ENCODE peak calls at places on chromosomes 4 and X, in eight cellular contexts. T is tibial nerve, W is stomach, S is ovary, N is heart left ventricle, E is IMR-90, Q is HCT116, V is sigmoid colon. K is an unnamed sample.

GRCh38 chr4:185580699-185581098 is 45.4 kb upstream of the PDLIM3 start:
- DNase-seq in T (no peak), W (no peak), S (no peak), N (no peak), E (peak), Q (no peak), V (no peak), K (no peak)

GRCh38 chrX:118226060-118226428 is 109.4 kb upstream of the KLHL13 start:
- DNase-seq in T (no peak), W (no peak), S (no peak), N (no peak), E (no peak), Q (no peak), V (no peak), K (no peak)

GRCh38 chr4:151296227-151296626 is 19.3 kb downstream of the PRSS48 start:
- DNase-seq in T (no peak), W (no peak), S (no peak), N (no peak), E (no peak), Q (no peak), V (no peak), K (no peak)

GRCh38 chr4:137819964-137820383 is 287.7 kb upstream of the PCDH18 start:
- DNase-seq in T (no peak), W (no peak), S (no peak), N (no peak), E (peak), Q (peak), V (no peak), K (peak)

GRCh38 chrX:128365523-128365922 is 313.3 kb upstream of the ACTRT1 start:
- DNase-seq in T (no peak), W (no peak), S (no peak), N (no peak), E (no peak), Q (no peak), V (no peak), K (no peak)

GRCh38 chrX:13473666-13474516 is 95.5 kb upstream of the EGFL6 start:
- DNase-seq in T (no peak), W (no peak), S (no peak), N (no peak), E (peak), Q (no peak), V (no peak), K (no peak)

GRCh38 chr4:55172694-55173287 is 47.4 kb upstream of the KDR start:
- DNase-seq in T (no peak), W (no peak), S (no peak), N (peak), E (no peak), Q (no peak), V (no peak), K (no peak)

GRCh38 chr4:40321671-40322131 is 13.4 kb upstream of the CHRNA9 start:
- DNase-seq in T (no peak), W (no peak), S (no peak), N (no peak), E (peak), Q (no peak), V (no peak), K (no peak)

GRCh38 chr4:94338681-94339351 is 3.8 kb downstream of the HPGDS start:
- DNase-seq in T (no peak), W (no peak), S (no peak), N (no peak), E (no peak), Q (no peak), V (no peak), K (no peak)

GRCh38 chrX:29435396-29435795 is 780.0 kb upstream of the MAGEB2 start:
- DNase-seq in T (no peak), W (no peak), S (no peak), N (no peak), E (peak), Q (no peak), V (no peak), K (no peak)

GRCh38 chr4:11496313-11496956 is 67.7 kb upstream of the HS3ST1 start:
- DNase-seq in T (no peak), W (no peak), S (no peak), N (no peak), E (peak), Q (no peak), V (no peak), K (no peak)

GRCh38 chrX:8189096-8189830 is 18.2 kb upstream of the VCX2 start:
- DNase-seq in T (no peak), W (no peak), S (no peak), N (no peak), E (no peak), Q (no peak), V (no peak), K (no peak)

GRCh38 chr4:151242305-151242704 is 34.7 kb upstream of the PRSS48 start:
- DNase-seq in T (no peak), W (no peak), S (no peak), N (no peak), E (no peak), Q (no peak), V (no peak), K (no peak)

GRCh38 chr4:172163215-172163614 is 350.0 kb downstream of the GALNTL6 start:
- DNase-seq in T (no peak), W (no peak), S (no peak), N (no peak), E (no peak), Q (no peak), V (no peak), K (no peak)

GRCh38 chrX:49041683-49042529 is 1.3 kb downstream of the TFE3 start:
- DNase-seq in T (no peak), W (no peak), S (no peak), N (no peak), E (peak), Q (no peak), V (no peak), K (no peak)

GRCh38 chr4:184292877-184293276 is 75.2 kb upstream of the ENPP6 start:
- DNase-seq in T (no peak), W (no peak), S (no peak), N (no peak), E (no peak), Q (no peak), V (no peak), K (no peak)

GRCh38 chrX:1394731-1395501 is 3.0 kb upstream of the SLC25A6 start:
- DNase-seq in T (no peak), W (no peak), S (peak), N (peak), E (no peak), Q (no peak), V (peak), K (no peak)
- TF ChIP-seq POLR2A in T (no peak), W (no peak), S (no peak), N (no peak), E (no peak), Q (no peak), V (no peak), K (no peak)

GRCh38 chrX:121635141-121635540 is 587.7 kb downstream of the GLUD2 start:
- DNase-seq in T (no peak), W (no peak), S (no peak), N (no peak), E (no peak), Q (no peak), V (no peak), K (no peak)
- TF ChIP-seq POLR2A in T (no peak), W (no peak), S (no peak), N (no peak), E (no peak), Q (no peak), V (no peak), K (no peak)

GRCh38 chr4:123340381-123340701 is 56.3 kb upstream of the SPRY1 start:
- DNase-seq in T (no peak), W (no peak), S (no peak), N (peak), E (peak), Q (peak), V (no peak), K (peak)
- TF ChIP-seq POLR2A in T (no peak), W (no peak), S (no peak), N (peak), E (no peak), Q (no peak), V (no peak), K (no peak)

DNA sequence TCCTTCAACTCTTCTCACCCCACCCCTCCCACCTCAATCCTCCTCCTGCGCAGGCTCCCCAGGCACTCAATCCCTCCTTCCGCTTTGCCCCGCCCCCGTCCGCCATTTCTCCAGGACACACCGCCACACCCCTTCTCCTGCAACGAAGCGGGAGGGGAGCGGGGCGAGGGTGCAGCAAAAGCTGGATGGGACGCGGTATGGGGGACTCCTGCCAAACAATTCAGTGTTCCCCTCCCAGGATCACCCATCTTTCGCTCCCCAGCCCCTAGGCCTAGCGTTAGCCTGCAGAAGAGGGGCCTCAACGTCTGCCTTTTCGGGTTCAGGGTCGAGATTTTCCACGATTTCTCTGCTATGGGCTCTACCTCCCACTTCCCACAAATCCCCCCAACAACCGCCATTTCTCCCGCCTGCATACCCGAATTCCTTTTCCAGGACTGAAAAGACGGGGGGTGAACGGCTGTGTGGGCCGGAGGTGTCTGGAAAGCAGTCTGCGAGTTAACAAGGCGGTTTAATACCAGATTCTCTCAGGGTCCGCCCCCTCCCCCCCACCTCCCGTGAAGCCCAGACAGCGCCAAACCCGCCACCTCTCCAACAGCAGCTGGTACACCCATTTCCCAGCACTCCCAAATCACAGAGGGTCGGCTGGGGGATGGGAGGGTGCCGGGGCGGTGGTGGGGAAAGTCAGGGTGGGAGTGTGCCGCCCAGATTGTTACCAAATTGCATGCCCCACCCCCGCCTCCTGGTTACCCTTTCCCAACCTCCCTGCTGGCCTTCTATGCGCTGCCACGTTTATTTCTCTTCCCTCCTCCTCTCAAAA is 781 bp downstream of the ARMCX2 start:
- DNase-seq in T (peak), W (peak), S (peak), N (peak), E (peak), Q (no peak), V (peak), K (peak)
- TF ChIP-seq POLR2A in T (peak), W (no peak), S (peak), N (no peak), E (no peak), Q (no peak), V (no peak), K (peak)

GRCh38 chrX:16843208-16843909 is 26.8 kb downstream of the RBBP7 start:
- DNase-seq in T (no peak), W (no peak), S (no peak), N (no peak), E (no peak), Q (no peak), V (no peak), K (no peak)
- TF ChIP-seq POLR2A in T (no peak), W (no peak), S (no peak), N (no peak), E (no peak), Q (no peak), V (no peak), K (no peak)

GRCh38 chrX:1451251-1451675 is 1.4 kb downstream of the ASMTL start:
- DNase-seq in T (no peak), W (no peak), S (no peak), N (no peak), E (no peak), Q (no peak), V (peak), K (no peak)

GRCh38 chrX:1451676-1452496 is 823 bp downstream of the ASMTL start:
- DNase-seq in T (no peak), W (peak), S (peak), N (peak), E (no peak), Q (no peak), V (peak), K (no peak)

GRCh38 chrX:1450381-1451161 is 2.1 kb downstream of the ASMTL start:
- DNase-seq in T (no peak), W (no peak), S (no peak), N (no peak), E (no peak), Q (no peak), V (peak), K (no peak)

GRCh38 chrX:1449581-1450149 is 3.0 kb downstream of the ASMTL start:
- DNase-seq in T (no peak), W (no peak), S (no peak), N (no peak), E (no peak), Q (no peak), V (no peak), K (no peak)

GRCh38 chrX:1448793-1449580 is 3.7 kb downstream of the ASMTL start:
- DNase-seq in T (no peak), W (no peak), S (no peak), N (peak), E (no peak), Q (no peak), V (peak), K (no peak)
- TF ChIP-seq POLR2A in T (no peak), W (no peak), S (no peak), N (no peak), E (no peak), Q (no peak), V (no peak), K (no peak)

GRCh38 chr4:39181905-39182638 is at the start of gene WDR19:
- DNase-seq in T (peak), W (peak), S (peak), N (peak), E (peak), Q (peak), V (peak), K (peak)
- TF ChIP-seq POLR2A in T (peak), W (no peak), S (peak), N (peak), E (no peak), Q (no peak), V (no peak), K (no peak)

GRCh38 chr4:154586296-154587033 is 4.1 kb downstream of the FGA start:
- DNase-seq in T (no peak), W (no peak), S (no peak), N (no peak), E (no peak), Q (no peak), V (no peak), K (no peak)
- TF ChIP-seq POLR2A in T (no peak), W (no peak), S (no peak), N (no peak), E (no peak), Q (no peak), V (no peak), K (no peak)

DNA sequence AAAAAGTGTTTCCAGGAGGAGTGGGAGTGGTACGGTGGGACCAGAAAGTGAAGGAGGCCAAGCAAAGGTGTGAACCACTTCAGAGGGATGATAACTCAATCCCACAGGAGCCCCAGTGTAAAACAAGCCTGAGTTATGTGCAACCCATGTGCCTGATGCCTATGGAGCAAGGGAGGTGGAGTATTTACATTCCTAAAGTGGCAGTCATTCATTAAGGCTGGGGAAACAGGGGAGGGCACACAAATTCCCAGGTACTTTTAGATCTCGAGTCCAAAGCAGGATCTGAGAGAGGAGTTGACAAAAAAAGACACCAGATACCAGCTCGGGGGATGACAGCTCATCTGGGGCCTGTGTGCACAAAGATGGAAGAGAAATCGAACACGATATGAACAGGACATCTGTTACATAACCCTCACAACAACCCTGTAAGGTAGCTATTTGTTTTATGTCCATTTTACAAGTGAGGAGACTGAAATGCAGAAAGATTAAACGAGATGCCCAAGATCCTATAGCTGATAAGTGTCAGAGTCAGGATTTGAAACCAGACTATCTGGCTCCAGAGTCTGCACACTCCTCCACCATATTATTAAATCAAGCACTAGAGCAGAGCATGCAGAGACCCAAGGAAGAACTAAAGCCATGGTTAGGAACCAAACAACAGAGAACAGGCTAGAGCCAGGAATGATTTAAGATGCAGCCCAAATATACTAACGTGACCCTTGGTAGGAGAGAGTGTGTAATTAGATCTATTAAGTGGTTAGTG is 91.9 kb upstream of the MAPK10 start:
- DNase-seq in T (no peak), W (no peak), S (no peak), N (no peak), E (peak), Q (no peak), V (no peak), K (no peak)
- TF ChIP-seq POLR2A in T (no peak), W (no peak), S (no peak), N (no peak), E (no peak), Q (no peak), V (no peak), K (no peak)

K was measured in H54.